ENCODE peak calls at places on chromosomes 11 and 22, in nine cellular contexts. W is kidney, Z is PC-3, T is neural progenitor cell, S is left ventricle myocardium inferior, Y is fibroblast of pulmonary artery, B is cardiac muscle cell, O is right lobe of liver, K is cardiac fibroblast. F is an unnamed sample.

GRCh38 chr11:110186456-110186855 is 93.3 kb downstream of the ZC3H12C start:
- DNase-seq in W (no peak), Z (no peak), T (no peak), S (no peak), Y (no peak), B (no peak), O (no peak), K (no peak), F (no peak)

GRCh38 chr11:10728779-10729472 is 22.1 kb upstream of the CTR9 start:
- DNase-seq in W (peak; percentile 69), Z (no peak), T (peak; percentile 82), S (no peak), Y (no peak), B (peak; percentile 29), O (no peak), K (peak; percentile 32), F (peak; percentile 92)

GRCh38 chr11:13249992-13250391 is 27.6 kb upstream of the BMAL1 start:
- DNase-seq in W (no peak), Z (peak; percentile 48), T (peak; percentile 20), S (no peak), Y (peak; percentile 20), B (peak; percentile 14), O (no peak), K (peak; percentile 19), F (no peak)

GRCh38 chr11:7573193-7573557 is 59.4 kb downstream of the PPFIBP2 start:
- DNase-seq in W (no peak), Z (no peak), T (no peak), S (no peak), Y (peak; percentile 25), B (no peak), O (no peak), K (peak; percentile 31), F (no peak)

GRCh38 chr11:57251491-57252104 is 14.5 kb upstream of the APLNR start:
- DNase-seq in W (no peak), Z (no peak), T (no peak), S (peak; percentile 33), Y (peak; percentile 80), B (peak; percentile 80), O (no peak), K (peak; percentile 79), F (peak; percentile 32)

GRCh38 chr11:9803685-9804413 is 140.0 kb downstream of the SWAP70 start:
- DNase-seq in W (no peak), Z (no peak), T (no peak), S (no peak), Y (peak; percentile 11), B (no peak), O (no peak), K (no peak), F (peak; percentile 47)

GRCh38 chr11:47395225-47396048 is 13.0 kb upstream of the SLC39A13 start:
- DNase-seq in W (peak; percentile 76), Z (no peak), T (no peak), S (no peak), Y (no peak), B (no peak), O (peak; percentile 61), K (no peak), F (no peak)

GRCh38 chr11:36449566-36450390 is 60.3 kb downstream of the TRAF6 start:
- DNase-seq in W (no peak), Z (no peak), T (no peak), S (no peak), Y (peak; percentile 23), B (peak; percentile 41), O (no peak), K (peak; percentile 31), F (peak; percentile 33)

GRCh38 chr11:60457576-60457975 is 1.9 kb downstream of the MS4A1 start:
- DNase-seq in W (no peak), Z (no peak), T (no peak), S (no peak), Y (no peak), B (no peak), O (no peak), K (no peak), F (no peak)

GRCh38 chr11:59520741-59521140 is 9.4 kb downstream of the OR4D9 start:
- DNase-seq in W (no peak), Z (no peak), T (no peak), S (no peak), Y (no peak), B (peak; percentile 7), O (no peak), K (no peak), F (no peak)

GRCh38 chr11:109641549-109641948 is 219.6 kb downstream of the C11orf87 start:
- DNase-seq in W (no peak), Z (peak; percentile 61), T (peak; percentile 77), S (no peak), Y (peak; percentile 62), B (peak; percentile 62), O (no peak), K (peak; percentile 35), F (peak; percentile 16)

GRCh38 chr11:1748467-1749019 is 1.9 kb downstream of the IFITM10 start:
- DNase-seq in W (no peak), Z (no peak), T (no peak), S (no peak), Y (no peak), B (no peak), O (no peak), K (no peak), F (no peak)

GRCh38 chr11:83852775-83853442 is 566.7 kb upstream of the CCDC90B start:
- DNase-seq in W (no peak), Z (no peak), T (no peak), S (no peak), Y (no peak), B (no peak), O (no peak), K (no peak), F (no peak)

GRCh38 chr11:126704144-126704543 is 296.4 kb downstream of the KIRREL3 start:
- DNase-seq in W (no peak), Z (no peak), T (no peak), S (no peak), Y (no peak), B (no peak), O (no peak), K (no peak), F (no peak)

GRCh38 chr22:37566329-37566837 is 6.1 kb downstream of the CDC42EP1 start:
- DNase-seq in W (peak; percentile 79), Z (no peak), T (no peak), S (no peak), Y (no peak), B (no peak), O (no peak), K (no peak), F (no peak)

GRCh38 chr11:47306484-47306844 is 36.5 kb downstream of the MADD start:
- DNase-seq in W (no peak), Z (no peak), T (no peak), S (no peak), Y (no peak), B (no peak), O (no peak), K (no peak), F (no peak)

GRCh38 chr11:100918551-100919500 is 210.8 kb downstream of the PGR start:
- DNase-seq in W (no peak), Z (peak; percentile 77), T (peak; percentile 25), S (no peak), Y (peak; percentile 31), B (peak; percentile 35), O (no peak), K (peak; percentile 21), F (peak; percentile 54)

GRCh38 chr11:9804414-9804902 is 140.6 kb downstream of the SWAP70 start:
- DNase-seq in W (no peak), Z (no peak), T (no peak), S (no peak), Y (no peak), B (no peak), O (no peak), K (no peak), F (peak; percentile 44)

DNA sequence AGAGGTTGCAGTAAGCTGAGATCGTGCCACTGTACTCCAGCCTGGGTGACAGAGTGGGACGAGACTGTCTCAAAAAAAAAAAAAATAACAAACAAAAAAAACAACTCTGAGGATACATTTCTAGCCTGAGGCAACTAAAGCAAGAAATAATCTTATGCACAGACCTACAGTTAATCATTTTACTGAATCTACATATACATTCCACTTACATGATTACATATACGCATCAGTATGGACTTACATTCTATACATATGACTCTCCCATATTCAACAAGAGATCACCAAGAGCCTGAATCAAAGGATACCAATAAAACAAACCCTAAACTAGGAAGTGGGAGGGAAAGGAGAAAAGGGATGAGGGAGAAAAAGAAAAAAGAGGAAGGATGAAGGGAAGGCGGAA is 1.1 kb downstream of the ALG8 start:
- DNase-seq in W (no peak), Z (peak; percentile 54), T (no peak), S (no peak), Y (no peak), B (no peak), O (no peak), K (no peak), F (no peak)
- H3K4me3 ChIP-seq in W (peak overlapping the region; percentile 95), Z (peak overlapping the region; percentile 74), T (peak overlapping the region; percentile 93), S (peak overlapping the region; percentile 75), Y (peak overlapping the region; percentile 81), B (no peak overlapping the region), O (peak overlapping the region; percentile 92), K (peak overlapping the region; percentile 89), F (no peak overlapping the region)

DNA sequence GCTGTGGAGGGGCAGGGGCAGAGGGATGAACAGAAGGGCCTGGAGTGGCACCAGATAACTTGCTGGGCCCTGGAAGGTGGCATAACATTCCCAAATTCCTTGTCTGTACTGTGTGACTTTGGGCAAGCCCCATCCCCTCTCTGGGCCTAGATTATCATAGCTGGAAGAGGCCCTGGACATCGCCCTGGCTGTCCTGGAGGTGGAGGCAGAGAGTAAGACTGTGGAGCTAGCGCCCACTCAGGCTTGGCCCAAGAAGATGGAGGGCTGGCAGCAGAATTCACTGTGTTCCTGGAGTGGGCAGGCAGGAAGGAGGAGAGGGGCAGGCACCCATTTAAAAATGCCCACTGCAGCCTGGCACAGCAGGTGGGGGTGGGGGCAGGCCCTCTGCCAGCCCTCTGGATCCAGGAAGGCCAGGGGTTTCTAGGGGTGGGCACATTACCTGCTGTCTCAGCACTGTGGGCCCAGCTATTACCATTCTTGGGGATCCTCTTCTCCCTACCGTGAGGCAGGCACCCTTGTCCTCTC is 22.6 kb downstream of the ARHGEF17 start:
- DNase-seq in W (no peak), Z (peak; percentile 26), T (peak; percentile 64), S (no peak), Y (peak; percentile 56), B (peak; percentile 65), O (no peak), K (peak; percentile 67), F (peak; percentile 63)
- H3K4me3 ChIP-seq in W (peak overlapping the region; percentile 39), Z (no peak overlapping the region), T (peak overlapping the region; percentile 26), S (no peak overlapping the region), Y (no peak overlapping the region), B (no peak overlapping the region), O (no peak overlapping the region), K (no peak overlapping the region), F (no peak overlapping the region)

GRCh38 chr11:18650859-18651557 is 16.9 kb upstream of the SPTY2D1 start:
- DNase-seq in W (no peak), Z (peak; percentile 62), T (peak; percentile 64), S (no peak), Y (peak; percentile 83), B (peak; percentile 78), O (no peak), K (peak; percentile 83), F (peak; percentile 80)
- H3K4me3 ChIP-seq in W (no peak overlapping the region), Z (no peak overlapping the region), T (no peak overlapping the region), S (no peak overlapping the region), Y (no peak overlapping the region), B (no peak overlapping the region), O (no peak overlapping the region), K (no peak overlapping the region), F (no peak overlapping the region)

DNA sequence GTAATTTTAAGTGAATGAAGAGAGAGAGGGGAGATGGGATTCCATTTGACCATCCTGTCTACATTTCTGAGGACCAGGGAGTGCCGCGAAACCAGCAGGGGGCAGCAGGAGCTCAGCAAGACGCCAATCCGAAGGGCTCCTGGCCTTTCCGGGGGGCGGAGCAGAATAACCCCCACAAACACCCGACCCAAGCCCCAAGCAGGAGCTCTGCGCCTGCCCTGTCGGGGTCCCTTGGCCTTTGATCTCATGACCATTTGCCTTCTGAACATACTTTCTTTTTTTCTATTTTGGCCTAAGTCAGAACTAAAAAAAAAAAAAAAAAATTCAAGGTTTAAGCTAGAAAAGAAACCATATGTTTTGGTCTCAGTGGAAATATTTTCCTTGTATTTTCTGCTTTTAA is 21.9 kb upstream of the SCN2B start:
- DNase-seq in W (peak; percentile 87), Z (peak; percentile 78), T (peak; percentile 82), S (peak; percentile 84), Y (peak; percentile 64), B (peak; percentile 70), O (peak; percentile 84), K (peak; percentile 71), F (peak; percentile 51)
- H3K4me3 ChIP-seq in W (peak overlapping the region; percentile 29), Z (peak overlapping the region; percentile 23), T (no peak overlapping the region), S (peak overlapping the region; percentile 28), Y (no peak overlapping the region), B (no peak overlapping the region), O (no peak overlapping the region), K (no peak overlapping the region), F (no peak overlapping the region)

F was measured in fibroblast of villous mesenchyme.